ENCODE peak calls at places on chromosomes 11 and 22, in seven cellular contexts. V is brain microvascular endothelial cell, P is psoas muscle, S is tibial nerve, T is heart right ventricle, O is ovary, R is lower lobe of right lung. N is an unnamed sample. For H3K27me3, the result is how much of the 10 kb centered on the place peaks cover.

GRCh38 chr11:45313211-45313865 is 27.2 kb upstream of the SYT13 start:
- DNase-seq in V (no peak), P (no peak), S (no peak), T (no peak), O (no peak), R (no peak), N (no peak)

GRCh38 chr22:32555546-32555945 is 80.9 kb downstream of the FBXO7 start:
- DNase-seq in V (no peak), P (no peak), S (no peak), T (no peak), O (no peak), R (no peak), N (no peak)

GRCh38 chr22:27298387-27299141 is 503.0 kb downstream of the MN1 start:
- DNase-seq in V (no peak), P (no peak), S (no peak), T (no peak), O (no peak), R (no peak), N (no peak)

GRCh38 chr11:112042161-112042960 is 17.2 kb downstream of the DLAT start:
- DNase-seq in V (peak), P (no peak), S (no peak), T (no peak), O (no peak), R (no peak), N (no peak)

GRCh38 chr11:123166095-123166559 is 28.9 kb downstream of the CLMP start:
- DNase-seq in V (peak), P (no peak), S (peak), T (peak), O (peak), R (peak), N (no peak)

GRCh38 chr11:17381156-17381555 is 7.3 kb downstream of the KCNJ11 start:
- DNase-seq in V (peak), P (no peak), S (no peak), T (no peak), O (no peak), R (no peak), N (no peak)

GRCh38 chr11:117717485-117718314 is 79.3 kb downstream of the DSCAML1 start:
- DNase-seq in V (no peak), P (no peak), S (no peak), T (peak), O (no peak), R (peak), N (no peak)

GRCh38 chr11:131468565-131468964 is 98.2 kb downstream of the NTM start:
- DNase-seq in V (no peak), P (no peak), S (no peak), T (no peak), O (no peak), R (no peak), N (no peak)

GRCh38 chr11:123429851-123430735 is at the start of gene GRAMD1B:
- DNase-seq in V (peak), P (peak), S (no peak), T (peak), O (peak), R (peak), N (peak)

GRCh38 chr11:87560352-87560751 is 522.6 kb downstream of the TMEM135 start:
- DNase-seq in V (no peak), P (no peak), S (no peak), T (no peak), O (no peak), R (no peak), N (no peak)

GRCh38 chr22:22709719-22710445 is 65.5 kb downstream of the GGTLC2 start:
- DNase-seq in V (no peak), P (no peak), S (no peak), T (no peak), O (no peak), R (no peak), N (no peak)
- TF ChIP-seq CTCF in V (peak), P (no peak), S (no peak), T (no peak), O (no peak), R (peak), N (no peak)

GRCh38 chr11:66020212-66020611 is 6.1 kb downstream of the CATSPER1 start:
- DNase-seq in V (no peak), P (no peak), S (no peak), T (no peak), O (no peak), R (no peak), N (no peak)
- H3K27ac ChIP-seq in V (no peak), P (no peak), S (no peak), T (no peak), O (no peak), R (no peak), N (no peak)

DNA sequence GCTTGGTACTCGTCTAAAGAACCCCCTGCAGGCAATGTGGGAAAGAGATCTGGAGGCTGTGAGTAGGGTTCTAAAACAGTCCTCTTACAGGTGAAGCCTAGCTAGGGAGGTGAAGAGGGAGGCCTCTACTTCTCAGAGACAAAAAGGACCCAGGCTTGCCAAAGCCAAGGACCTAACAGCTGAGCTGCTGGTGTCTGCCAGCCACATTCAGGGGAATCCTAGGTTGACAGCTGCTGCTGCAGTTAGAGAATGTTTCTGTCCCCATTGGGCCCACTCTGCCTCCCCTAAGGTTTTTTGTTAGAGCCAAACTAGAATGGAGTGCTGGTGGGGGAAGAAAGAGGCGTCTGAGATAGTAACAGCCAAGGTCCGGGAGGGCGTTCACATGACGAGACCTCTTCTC is 26.6 kb upstream of the TLCD5 start:
- DNase-seq in V (no peak), P (no peak), S (no peak), T (no peak), O (no peak), R (no peak), N (no peak)
- H3K27me3 ChIP-seq in V (under half), P (under half), S (under half), T (under half), O (under half), R (under half), N (under half)

DNA sequence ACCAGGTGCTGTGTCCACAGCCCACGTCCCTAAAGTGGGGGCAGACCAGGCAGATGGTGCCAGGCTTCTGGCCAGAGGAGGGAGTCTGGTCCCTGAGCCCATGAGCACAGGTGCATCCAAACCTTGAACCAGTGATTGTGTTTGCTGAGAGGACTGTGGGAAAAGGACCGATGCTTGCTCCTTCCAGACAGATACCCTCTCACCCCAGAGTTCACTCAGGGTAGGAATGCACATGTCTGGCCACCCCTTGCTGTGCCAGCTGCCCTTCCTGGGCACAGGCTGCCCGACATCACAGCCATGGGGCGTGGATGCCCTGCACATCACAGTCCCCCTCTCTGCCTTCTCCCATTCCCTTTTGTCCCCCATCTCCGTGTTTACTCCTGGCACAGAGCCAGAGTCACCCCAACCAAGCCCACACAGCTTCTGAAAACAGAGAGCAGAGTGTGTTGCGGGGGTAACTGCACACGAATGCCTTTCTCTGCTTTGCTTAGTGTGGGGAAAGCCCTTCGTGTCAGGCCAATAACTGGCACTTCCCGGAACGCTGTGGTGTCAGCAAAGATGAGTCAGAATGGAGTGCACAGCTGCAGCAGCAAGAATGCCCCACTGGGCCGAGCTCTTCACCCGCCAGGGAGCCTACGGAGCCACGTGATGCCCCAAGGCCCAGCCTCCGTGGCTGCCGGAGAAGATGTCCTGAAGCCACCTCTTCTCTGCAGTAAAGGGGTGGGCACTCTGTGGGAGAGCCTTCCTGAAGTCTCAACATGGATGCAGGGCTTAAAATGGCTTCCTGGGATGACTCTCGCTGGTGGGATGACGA is 7.6 kb downstream of the CARS1 start:
- DNase-seq in V (peak), P (peak), S (peak), T (peak), O (peak), R (peak), N (peak)
- TF ChIP-seq CTCF in V (peak), P (peak), S (peak), T (no peak), O (no peak), R (peak), N (no peak)

GRCh38 chr22:46079093-46079860 is 71.0 kb upstream of the PPARA start:
- DNase-seq in V (no peak), P (peak), S (no peak), T (peak), O (no peak), R (peak), N (no peak)

GRCh38 chr22:46079861-46080821 is 70.2 kb upstream of the PPARA start:
- DNase-seq in V (no peak), P (peak), S (peak), T (peak), O (peak), R (peak), N (no peak)

GRCh38 chr22:46081831-46082210 is 68.5 kb upstream of the PPARA start:
- DNase-seq in V (no peak), P (peak), S (no peak), T (peak), O (no peak), R (peak), N (no peak)

GRCh38 chr22:46082633-46083032 is 67.7 kb upstream of the PPARA start:
- DNase-seq in V (no peak), P (no peak), S (no peak), T (no peak), O (no peak), R (no peak), N (no peak)

GRCh38 chr22:46081036-46081830 is 69.1 kb upstream of the PPARA start:
- DNase-seq in V (no peak), P (peak), S (no peak), T (peak), O (no peak), R (peak), N (no peak)
- H3K27ac ChIP-seq in V (peak), P (peak), S (peak), T (peak), O (peak), R (peak), N (no peak)

DNA sequence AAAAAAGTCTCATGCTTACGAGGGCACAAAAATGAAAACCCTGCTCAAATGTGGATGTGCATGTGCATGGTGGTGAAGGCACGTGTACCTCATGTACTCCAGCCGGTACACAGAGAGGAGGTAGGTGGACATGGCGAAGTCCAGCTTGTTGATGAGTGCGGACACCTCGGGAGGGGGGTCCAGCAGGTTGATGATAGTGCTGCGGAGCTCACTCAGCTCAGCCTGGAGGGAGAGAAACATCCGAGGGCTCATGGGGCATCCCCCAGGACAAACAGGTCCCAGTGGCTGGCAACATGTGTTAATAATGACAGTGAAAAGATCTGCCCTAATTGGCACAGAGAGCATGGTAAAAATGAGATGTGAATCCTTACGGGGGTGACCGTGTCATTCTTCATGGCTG is 9.2 kb upstream of the SERPIND1 start:
- DNase-seq in V (no peak), P (no peak), S (no peak), T (no peak), O (no peak), R (no peak), N (no peak)
- H3K27me3 ChIP-seq in V (under half), P (under half), S (under half), T (under half), O (under half), R (under half), N (under half)

GRCh38 chr11:93248602-93249001 is 50.8 kb upstream of the SLC36A4 start:
- DNase-seq in V (no peak), P (no peak), S (no peak), T (no peak), O (no peak), R (no peak), N (no peak)
- TF ChIP-seq CTCF in V (peak), P (peak), S (peak), T (no peak), O (no peak), R (no peak), N (no peak)

DNA sequence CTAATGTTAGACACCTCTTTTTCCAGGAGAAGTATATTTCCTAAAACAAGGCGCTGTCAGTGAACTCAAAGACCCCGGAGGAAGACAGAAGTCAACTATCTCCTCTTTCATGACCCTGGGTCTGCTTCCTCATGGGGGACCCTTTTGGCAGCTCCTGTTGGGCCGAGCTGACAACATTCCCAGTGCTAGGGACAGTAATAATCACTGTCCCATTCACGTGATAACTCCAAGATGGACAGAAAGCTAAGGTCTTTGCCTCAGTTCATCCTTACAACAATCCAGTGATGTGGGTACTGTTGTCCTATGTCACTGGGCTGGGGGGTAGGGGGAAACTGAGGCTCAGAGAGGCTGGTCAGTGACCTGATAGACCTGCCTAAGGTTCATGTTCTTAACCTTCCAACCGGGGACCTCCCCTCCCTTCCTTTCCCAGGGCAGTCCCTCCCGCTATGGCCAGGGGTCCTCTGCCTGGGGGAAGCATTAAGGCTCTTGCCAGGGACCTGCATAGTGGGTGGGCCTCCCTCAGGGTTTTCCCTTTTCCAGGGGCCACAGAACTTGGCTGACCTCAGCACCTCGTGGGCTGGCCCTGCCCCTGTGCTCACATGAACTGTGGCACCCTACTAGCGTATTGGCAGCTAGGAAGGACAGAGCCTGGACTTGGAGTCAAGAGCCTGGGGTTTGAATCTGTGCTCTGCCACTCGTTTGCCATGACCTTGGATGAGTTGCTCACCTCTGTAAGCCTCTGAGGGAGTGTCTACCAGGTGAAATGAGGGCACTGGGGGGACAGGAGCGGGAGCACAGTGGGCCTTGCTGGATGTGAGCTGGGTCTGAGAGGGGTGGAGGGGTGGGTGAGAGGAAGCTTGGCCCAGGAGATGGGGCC is 53.6 kb downstream of the LRRC32 start:
- DNase-seq in V (no peak), P (no peak), S (no peak), T (no peak), O (no peak), R (no peak), N (no peak)
- H3K27ac ChIP-seq in V (peak), P (no peak), S (peak), T (peak), O (no peak), R (peak), N (no peak)